ENCODE peak calls at places on chromosomes 13 and 19, in seven cellular contexts. One of them, this sample, is unnamed.

GRCh38 chr19:39144487-39145071 is 19.0 kb downstream of the PAK4 start:
- DNase-seq in Peyer's patch: no peak
- DNase-seq in HCT116: no peak
- DNase-seq in CD4-positive, CD25-positive, alpha-beta regulatory T cell: no peak
- DNase-seq in naive thymus-derived CD4-positive, alpha-beta T cell: no peak
- DNase-seq in lower lobe of right lung: no peak
- DNase-seq in aorta: no peak
- DNase-seq in this sample: no peak

GRCh38 chr13:91166714-91167511 is 180.6 kb upstream of the MIR17HG start:
- DNase-seq in lower lobe of right lung: no peak
- DNase-seq in CD4-positive, CD25-positive, alpha-beta regulatory T cell: no peak
- DNase-seq in HCT116: no peak
- DNase-seq in naive thymus-derived CD4-positive, alpha-beta T cell: no peak
- DNase-seq in aorta: no peak
- DNase-seq in Peyer's patch: no peak
- DNase-seq in this sample: no peak

GRCh38 chr13:99982741-99983400 is 1.3 kb downstream of the ZIC2 start:
- DNase-seq in Peyer's patch: no peak
- DNase-seq in CD4-positive, CD25-positive, alpha-beta regulatory T cell: no peak
- DNase-seq in aorta: no peak
- DNase-seq in HCT116: no peak
- DNase-seq in naive thymus-derived CD4-positive, alpha-beta T cell: no peak
- DNase-seq in lower lobe of right lung: no peak
- DNase-seq in this sample: no peak

GRCh38 chr13:97422118-97423054 is 11.6 kb upstream of the RAP2A start:
- DNase-seq in Peyer's patch: no peak
- DNase-seq in aorta: no peak
- DNase-seq in CD4-positive, CD25-positive, alpha-beta regulatory T cell: no peak
- DNase-seq in HCT116: no peak
- DNase-seq in lower lobe of right lung: no peak
- DNase-seq in naive thymus-derived CD4-positive, alpha-beta T cell: no peak
- DNase-seq in this sample: peak

GRCh38 chr19:3479177-3479818 is 1.0 kb downstream of the SMIM24 start:
- DNase-seq in HCT116: peak
- DNase-seq in Peyer's patch: peak
- DNase-seq in CD4-positive, CD25-positive, alpha-beta regulatory T cell: peak
- DNase-seq in aorta: no peak
- DNase-seq in naive thymus-derived CD4-positive, alpha-beta T cell: peak
- DNase-seq in lower lobe of right lung: no peak
- DNase-seq in this sample: no peak

GRCh38 chr13:114088234-114088633 is 44.2 kb downstream of the RASA3 start:
- DNase-seq in Peyer's patch: no peak
- DNase-seq in naive thymus-derived CD4-positive, alpha-beta T cell: no peak
- DNase-seq in HCT116: no peak
- DNase-seq in aorta: no peak
- DNase-seq in CD4-positive, CD25-positive, alpha-beta regulatory T cell: no peak
- DNase-seq in lower lobe of right lung: no peak
- DNase-seq in this sample: no peak

GRCh38 chr13:74575729-74576125 is 441.5 kb upstream of the KLF12 start:
- DNase-seq in naive thymus-derived CD4-positive, alpha-beta T cell: peak
- DNase-seq in lower lobe of right lung: peak
- DNase-seq in aorta: peak
- DNase-seq in HCT116: no peak
- DNase-seq in CD4-positive, CD25-positive, alpha-beta regulatory T cell: no peak
- DNase-seq in Peyer's patch: peak
- DNase-seq in this sample: peak

GRCh38 chr13:93266681-93267080 is 40.1 kb downstream of the GPC6 start:
- DNase-seq in naive thymus-derived CD4-positive, alpha-beta T cell: no peak
- DNase-seq in aorta: no peak
- DNase-seq in CD4-positive, CD25-positive, alpha-beta regulatory T cell: no peak
- DNase-seq in Peyer's patch: no peak
- DNase-seq in HCT116: no peak
- DNase-seq in lower lobe of right lung: no peak
- DNase-seq in this sample: no peak

GRCh38 chr19:491146-491741 is 5.0 kb upstream of the MADCAM1 start:
- DNase-seq in Peyer's patch: no peak
- DNase-seq in lower lobe of right lung: no peak
- DNase-seq in aorta: no peak
- DNase-seq in naive thymus-derived CD4-positive, alpha-beta T cell: no peak
- DNase-seq in HCT116: no peak
- DNase-seq in CD4-positive, CD25-positive, alpha-beta regulatory T cell: peak
- DNase-seq in this sample: no peak

GRCh38 chr19:41705393-41706174 is 2.8 kb upstream of the CEACAM5 start:
- DNase-seq in HCT116: no peak
- DNase-seq in CD4-positive, CD25-positive, alpha-beta regulatory T cell: no peak
- DNase-seq in naive thymus-derived CD4-positive, alpha-beta T cell: no peak
- DNase-seq in aorta: peak
- DNase-seq in lower lobe of right lung: no peak
- DNase-seq in Peyer's patch: peak
- DNase-seq in this sample: no peak

GRCh38 chr13:111663505-111663904 is 343.1 kb downstream of the TEX29 start:
- DNase-seq in Peyer's patch: no peak
- DNase-seq in aorta: no peak
- DNase-seq in HCT116: no peak
- DNase-seq in naive thymus-derived CD4-positive, alpha-beta T cell: no peak
- DNase-seq in lower lobe of right lung: no peak
- DNase-seq in CD4-positive, CD25-positive, alpha-beta regulatory T cell: no peak
- DNase-seq in this sample: no peak

GRCh38 chr13:32170841-32171240 is 139.3 kb downstream of the FRY start:
- DNase-seq in HCT116: no peak
- DNase-seq in naive thymus-derived CD4-positive, alpha-beta T cell: no peak
- DNase-seq in Peyer's patch: no peak
- DNase-seq in CD4-positive, CD25-positive, alpha-beta regulatory T cell: no peak
- DNase-seq in lower lobe of right lung: no peak
- DNase-seq in aorta: no peak
- DNase-seq in this sample: no peak

GRCh38 chr13:87274209-87274819 is 396.9 kb upstream of the SLITRK5 start:
- DNase-seq in aorta: no peak
- DNase-seq in HCT116: peak
- DNase-seq in CD4-positive, CD25-positive, alpha-beta regulatory T cell: no peak
- DNase-seq in Peyer's patch: peak
- DNase-seq in naive thymus-derived CD4-positive, alpha-beta T cell: no peak
- DNase-seq in lower lobe of right lung: no peak
- DNase-seq in this sample: peak

GRCh38 chr19:3350014-3350663 is 16.2 kb upstream of the NFIC start:
- DNase-seq in lower lobe of right lung: no peak
- DNase-seq in HCT116: no peak
- DNase-seq in aorta: no peak
- DNase-seq in Peyer's patch: peak
- DNase-seq in naive thymus-derived CD4-positive, alpha-beta T cell: no peak
- DNase-seq in CD4-positive, CD25-positive, alpha-beta regulatory T cell: no peak
- DNase-seq in this sample: no peak

GRCh38 chr19:49217382-49217781 is 59.8 kb downstream of the TRPM4 start:
- DNase-seq in HCT116: no peak
- DNase-seq in Peyer's patch: no peak
- DNase-seq in naive thymus-derived CD4-positive, alpha-beta T cell: no peak
- DNase-seq in CD4-positive, CD25-positive, alpha-beta regulatory T cell: no peak
- DNase-seq in aorta: no peak
- DNase-seq in lower lobe of right lung: no peak
- DNase-seq in this sample: peak

GRCh38 chr19:7540761-7541480 is 5.4 kb downstream of the PNPLA6 start:
- DNase-seq in aorta: no peak
- DNase-seq in HCT116: peak
- DNase-seq in CD4-positive, CD25-positive, alpha-beta regulatory T cell: no peak
- DNase-seq in naive thymus-derived CD4-positive, alpha-beta T cell: no peak
- DNase-seq in Peyer's patch: no peak
- DNase-seq in lower lobe of right lung: peak
- DNase-seq in this sample: peak

GRCh38 chr19:42269518-42270345 is 680 bp downstream of the CIC start:
- DNase-seq in aorta: no peak
- DNase-seq in lower lobe of right lung: no peak
- DNase-seq in naive thymus-derived CD4-positive, alpha-beta T cell: no peak
- DNase-seq in Peyer's patch: no peak
- DNase-seq in HCT116: no peak
- DNase-seq in CD4-positive, CD25-positive, alpha-beta regulatory T cell: no peak
- DNase-seq in this sample: no peak

GRCh38 chr19:32287086-32287485 is 58.3 kb upstream of the ZNF507 start:
- DNase-seq in HCT116: no peak
- DNase-seq in CD4-positive, CD25-positive, alpha-beta regulatory T cell: no peak
- DNase-seq in Peyer's patch: no peak
- DNase-seq in naive thymus-derived CD4-positive, alpha-beta T cell: no peak
- DNase-seq in lower lobe of right lung: no peak
- DNase-seq in aorta: no peak
- DNase-seq in this sample: no peak

GRCh38 chr13:35760678-35761308 is 284.3 kb upstream of the MAB21L1 start:
- DNase-seq in lower lobe of right lung: no peak
- DNase-seq in CD4-positive, CD25-positive, alpha-beta regulatory T cell: no peak
- DNase-seq in HCT116: no peak
- DNase-seq in aorta: no peak
- DNase-seq in Peyer's patch: no peak
- DNase-seq in naive thymus-derived CD4-positive, alpha-beta T cell: no peak
- DNase-seq in this sample: no peak

GRCh38 chr19:1315470-1316166 is 29.9 kb downstream of the EFNA2 start:
- DNase-seq in CD4-positive, CD25-positive, alpha-beta regulatory T cell: no peak
- DNase-seq in naive thymus-derived CD4-positive, alpha-beta T cell: no peak
- DNase-seq in aorta: no peak
- DNase-seq in lower lobe of right lung: peak
- DNase-seq in HCT116: peak
- DNase-seq in Peyer's patch: peak
- DNase-seq in this sample: peak

GRCh38 chr19:48963371-48964204 is 1.5 kb upstream of the FTL start:
- DNase-seq in aorta: peak
- DNase-seq in HCT116: no peak
- DNase-seq in CD4-positive, CD25-positive, alpha-beta regulatory T cell: peak
- DNase-seq in naive thymus-derived CD4-positive, alpha-beta T cell: no peak
- DNase-seq in Peyer's patch: peak
- DNase-seq in lower lobe of right lung: peak
- DNase-seq in this sample: peak

GRCh38 chr13:75468098-75468497 is 13.9 kb downstream of the TBC1D4 start:
- DNase-seq in lower lobe of right lung: no peak
- DNase-seq in Peyer's patch: no peak
- DNase-seq in naive thymus-derived CD4-positive, alpha-beta T cell: no peak
- DNase-seq in HCT116: no peak
- DNase-seq in CD4-positive, CD25-positive, alpha-beta regulatory T cell: no peak
- DNase-seq in aorta: no peak
- DNase-seq in this sample: no peak

DNA sequence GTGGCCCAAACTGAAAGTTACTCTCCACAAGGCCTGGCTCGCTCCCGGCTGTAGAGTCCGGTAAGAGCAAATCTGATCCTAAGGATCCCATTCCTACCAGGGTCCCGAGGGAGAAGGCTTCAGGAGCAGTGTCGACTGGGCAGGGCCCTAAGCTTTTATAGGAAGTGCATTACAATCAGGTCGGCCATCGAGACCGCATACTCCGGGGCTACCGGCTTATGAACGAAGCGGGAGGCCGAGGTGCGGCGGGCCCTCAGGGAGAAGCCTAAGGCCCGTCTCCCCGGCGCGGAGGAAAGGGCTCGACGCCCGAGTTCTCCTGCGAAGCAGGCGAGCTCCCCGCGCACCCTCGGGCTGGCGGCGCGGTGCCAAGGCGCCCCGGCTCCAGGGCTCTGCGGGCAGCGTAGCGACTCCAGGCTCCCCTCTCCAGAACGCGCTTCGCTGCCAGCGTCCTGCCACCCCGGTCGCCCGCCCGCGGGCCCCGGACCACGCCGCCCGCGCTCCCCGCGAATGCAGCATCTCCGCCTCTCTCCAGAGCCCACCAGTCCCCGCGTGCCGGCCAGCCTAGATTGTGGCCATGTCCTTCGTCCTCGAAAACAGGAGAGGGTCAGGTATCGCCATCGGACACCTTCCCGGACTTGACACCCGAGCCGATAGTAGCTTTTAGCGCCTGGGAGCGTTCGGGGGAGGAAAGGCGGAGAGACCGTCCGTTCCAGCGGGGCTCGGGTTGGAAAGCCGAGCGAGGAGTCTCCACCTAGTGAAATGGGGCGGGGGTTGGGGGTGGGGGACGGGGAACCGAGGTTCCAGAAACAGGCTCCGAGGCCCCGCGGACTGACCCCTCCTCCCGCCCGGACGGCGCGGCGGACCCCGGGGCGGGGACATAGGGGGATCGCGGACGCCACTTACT is 1.3 kb downstream of the EFNB2 start:
- DNase-seq in CD4-positive, CD25-positive, alpha-beta regulatory T cell: peak
- DNase-seq in naive thymus-derived CD4-positive, alpha-beta T cell: peak
- DNase-seq in Peyer's patch: peak
- DNase-seq in lower lobe of right lung: peak
- DNase-seq in HCT116: no peak
- DNase-seq in aorta: peak
- DNase-seq in this sample: peak
- H3K4me3 ChIP-seq in CD4-positive, CD25-positive, alpha-beta regulatory T cell: peak
- H3K4me3 ChIP-seq in naive thymus-derived CD4-positive, alpha-beta T cell: peak
- H3K4me3 ChIP-seq in Peyer's patch: peak
- H3K4me3 ChIP-seq in lower lobe of right lung: peak
- H3K4me3 ChIP-seq in HCT116: peak
- H3K4me3 ChIP-seq in aorta: peak
- H3K4me3 ChIP-seq in this sample: peak

GRCh38 chr13:46668302-46668720 is 115.3 kb downstream of the LRCH1 start:
- DNase-seq in aorta: no peak
- DNase-seq in CD4-positive, CD25-positive, alpha-beta regulatory T cell: no peak
- DNase-seq in lower lobe of right lung: no peak
- DNase-seq in Peyer's patch: no peak
- DNase-seq in naive thymus-derived CD4-positive, alpha-beta T cell: no peak
- DNase-seq in HCT116: no peak
- DNase-seq in this sample: peak
- H3K4me3 ChIP-seq in aorta: no peak
- H3K4me3 ChIP-seq in CD4-positive, CD25-positive, alpha-beta regulatory T cell: peak
- H3K4me3 ChIP-seq in lower lobe of right lung: peak
- H3K4me3 ChIP-seq in Peyer's patch: peak
- H3K4me3 ChIP-seq in naive thymus-derived CD4-positive, alpha-beta T cell: peak
- H3K4me3 ChIP-seq in HCT116: no peak
- H3K4me3 ChIP-seq in this sample: peak

DNA sequence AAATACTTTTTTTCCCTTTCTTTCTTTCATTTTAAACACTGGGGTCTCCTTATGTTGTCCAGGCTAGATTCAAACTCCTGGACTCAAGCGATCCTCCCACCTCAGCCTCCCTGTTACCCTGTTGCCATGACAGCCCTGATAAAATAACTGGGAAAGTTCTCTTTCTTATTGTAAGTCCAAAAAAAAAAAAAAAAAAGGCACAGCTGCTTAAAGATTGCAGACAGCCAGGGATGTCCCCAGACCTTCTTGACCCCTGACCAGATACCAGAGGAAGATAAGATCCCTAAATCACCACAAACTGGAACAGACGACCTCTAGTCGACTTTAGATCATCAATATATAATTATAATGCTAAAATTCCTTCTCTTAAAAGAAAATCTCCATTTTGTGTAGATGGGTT is 1.1 kb upstream of the MVB12A start:
- DNase-seq in lower lobe of right lung: no peak
- DNase-seq in CD4-positive, CD25-positive, alpha-beta regulatory T cell: no peak
- DNase-seq in aorta: no peak
- DNase-seq in HCT116: no peak
- DNase-seq in naive thymus-derived CD4-positive, alpha-beta T cell: no peak
- DNase-seq in Peyer's patch: no peak
- DNase-seq in this sample: no peak
- H3K4me3 ChIP-seq in lower lobe of right lung: no peak
- H3K4me3 ChIP-seq in CD4-positive, CD25-positive, alpha-beta regulatory T cell: peak
- H3K4me3 ChIP-seq in aorta: no peak
- H3K4me3 ChIP-seq in HCT116: peak
- H3K4me3 ChIP-seq in naive thymus-derived CD4-positive, alpha-beta T cell: no peak
- H3K4me3 ChIP-seq in Peyer's patch: no peak
- H3K4me3 ChIP-seq in this sample: peak

DNA sequence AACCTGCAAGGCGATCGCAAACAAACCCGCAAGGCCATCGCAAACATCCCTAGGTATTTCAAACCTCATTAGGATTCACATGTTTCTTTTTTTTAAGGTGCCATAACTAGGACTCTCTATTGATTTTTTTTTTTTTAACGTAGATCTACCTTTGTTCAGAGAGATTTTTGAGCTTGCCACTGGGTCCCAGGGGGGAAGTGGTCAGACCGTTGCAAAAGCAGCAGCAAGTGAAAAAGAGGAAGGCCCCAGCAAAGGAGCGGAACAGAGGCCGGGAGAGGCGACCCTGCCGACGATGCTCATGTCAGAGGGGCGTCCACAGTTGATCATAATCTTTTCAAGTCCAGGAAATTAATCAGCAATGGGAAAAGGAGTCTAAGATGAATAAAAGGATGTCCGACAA is 32.7 kb upstream of the FLT1 start:
- DNase-seq in lower lobe of right lung: peak
- DNase-seq in naive thymus-derived CD4-positive, alpha-beta T cell: no peak
- DNase-seq in aorta: no peak
- DNase-seq in CD4-positive, CD25-positive, alpha-beta regulatory T cell: no peak
- DNase-seq in HCT116: no peak
- DNase-seq in Peyer's patch: peak
- DNase-seq in this sample: no peak
- H3K4me3 ChIP-seq in lower lobe of right lung: no peak
- H3K4me3 ChIP-seq in naive thymus-derived CD4-positive, alpha-beta T cell: no peak
- H3K4me3 ChIP-seq in aorta: no peak
- H3K4me3 ChIP-seq in CD4-positive, CD25-positive, alpha-beta regulatory T cell: no peak
- H3K4me3 ChIP-seq in HCT116: no peak
- H3K4me3 ChIP-seq in Peyer's patch: no peak
- H3K4me3 ChIP-seq in this sample: no peak

This sample was measured in MG63.